ENCODE peak calls at places on chromosomes 12 and 14, in ten cellular contexts. L, Y, M, T, C, I, A, U, S and O are unnamed samples.
A peak's percentile ranks its signal among the peaks of the same experiment; 100 is the strongest.

GRCh38 chr12:58639323-58639934 is 280.9 kb downstream of the LRIG3 start:
- DNase-seq in I (no peak), U (peak; percentile 5), Y (no peak), L (no peak), M (no peak), S (no peak), A (no peak), T (no peak), C (no peak), O (no peak)

GRCh38 chr12:121033625-121034349 is 5.3 kb downstream of the OASL start:
- DNase-seq in M (peak; percentile 51), S (no peak), A (no peak), I (no peak), Y (no peak), U (peak; percentile 40), T (no peak), L (no peak), C (no peak), O (no peak)

GRCh38 chr14:52026921-52027320 is 37.6 kb downstream of the RTRAF start:
- DNase-seq in T (no peak), U (no peak), Y (no peak), S (no peak), I (no peak), A (no peak), M (no peak), L (no peak), C (no peak), O (no peak)

GRCh38 chr14:21711360-21711961 is 37.8 kb upstream of the OR4E1 start:
- DNase-seq in L (no peak), U (peak; percentile 73), C (no peak), M (peak; percentile 8), A (peak; percentile 68), Y (no peak), S (peak; percentile 66), I (no peak), T (peak; percentile 35), O (peak; percentile 14)

GRCh38 chr12:132286912-132287311 is 42.5 kb downstream of the GALNT9 start:
- DNase-seq in C (no peak), L (no peak), S (peak; percentile 39), Y (peak; percentile 32), M (no peak), T (no peak), I (no peak), U (peak; percentile 35), A (no peak), O (no peak)

GRCh38 chr12:59403259-59403932 is 192.4 kb upstream of the SLC16A7 start:
- DNase-seq in M (peak; percentile 11), I (no peak), Y (no peak), U (peak; percentile 80), T (peak; percentile 51), S (peak; percentile 44), L (peak; percentile 35), C (no peak), A (peak; percentile 81), O (peak; percentile 50)

GRCh38 chr12:124835652-124836410 is 27.8 kb downstream of the SCARB1 start:
- DNase-seq in L (no peak), U (no peak), C (no peak), Y (no peak), T (no peak), A (no peak), S (no peak), M (no peak), I (no peak), O (no peak)

GRCh38 chr14:102971314-102971713 is 48.9 kb downstream of the AMN start:
- DNase-seq in A (no peak), S (no peak), L (no peak), Y (peak; percentile 17), T (no peak), U (no peak), M (no peak), I (no peak), C (no peak), O (no peak)

GRCh38 chr14:106039400-106039799 is 513.0 kb downstream of the TMEM121 start:
- DNase-seq in U (no peak), L (no peak), I (no peak), C (no peak), Y (no peak), A (peak; percentile 1), T (no peak), S (no peak), M (peak; percentile 48), O (peak; percentile 52)

GRCh38 chr14:106044515-106044914 is 518.1 kb downstream of the TMEM121 start:
- DNase-seq in Y (no peak), T (no peak), I (no peak), U (no peak), L (no peak), C (no peak), A (no peak), M (no peak), S (no peak), O (no peak)

DNA sequence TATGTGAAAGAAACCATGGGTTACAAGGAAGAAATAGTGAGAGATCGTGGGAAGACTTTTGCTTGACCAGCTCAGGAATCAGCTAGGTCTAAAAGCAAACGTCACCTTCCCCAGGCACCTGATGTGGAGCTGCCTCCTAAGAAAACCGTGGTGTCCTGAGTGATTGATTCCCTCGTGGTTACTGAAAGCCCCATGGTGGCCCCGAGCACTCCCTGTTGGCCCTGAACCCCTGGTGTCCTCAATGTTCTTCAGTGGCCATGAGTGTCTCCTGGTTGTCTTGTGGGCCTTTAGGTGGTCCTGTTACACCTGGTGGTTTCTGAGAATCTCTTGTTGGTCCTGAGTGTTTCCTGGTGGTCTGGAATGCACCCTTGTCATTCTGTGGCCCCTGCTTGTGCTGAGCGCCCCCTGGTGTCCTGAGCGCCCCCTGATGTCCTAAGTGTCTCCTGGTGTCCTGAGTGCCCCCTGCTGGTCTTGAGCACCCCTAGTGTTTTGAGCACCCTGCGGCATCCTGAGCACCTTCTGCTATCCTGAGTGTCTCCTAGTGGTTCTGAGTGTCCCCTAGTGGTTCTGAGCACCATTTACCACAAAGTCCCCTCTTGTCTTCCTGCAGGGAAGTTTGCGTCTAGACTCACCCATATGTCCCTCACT is 518.7 kb downstream of the TMEM121 start:
- DNase-seq in L (no peak), T (no peak), U (peak; percentile 15), S (peak; percentile 83), Y (peak; percentile 85), A (peak; percentile 8), I (no peak), C (no peak), M (peak; percentile 64), O (peak; percentile 88)
- TF ChIP-seq CTCF in L (no peak), T (no peak), U (peak; percentile 14), S (peak; percentile 84), Y (peak; percentile 55), A (peak; percentile 33), I (no peak), C (no peak), M (peak; percentile 79), O (peak; percentile 98)

DNA sequence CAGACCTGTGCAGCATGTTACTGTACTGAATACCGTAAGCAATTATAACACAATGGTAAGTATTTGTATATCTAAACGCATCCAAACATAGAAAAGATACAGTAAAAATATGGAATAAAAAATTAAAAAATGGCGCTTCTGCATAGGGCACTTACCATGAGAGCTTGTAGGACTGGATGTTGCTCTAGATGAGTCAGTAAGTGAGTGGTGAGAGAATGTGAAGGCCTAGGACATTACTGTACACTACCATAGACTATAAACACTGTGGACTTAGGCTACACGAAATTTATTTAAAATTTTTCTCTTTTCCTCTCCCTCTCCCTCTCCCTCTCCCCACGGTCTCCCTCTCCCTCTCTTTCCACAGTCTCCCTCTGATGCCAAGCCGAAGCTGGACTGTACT is 194.5 kb upstream of the CDKN3 start:
- DNase-seq in L (no peak), A (no peak), S (no peak), I (no peak), C (no peak), U (peak; percentile 21), Y (no peak), M (no peak), T (no peak), O (no peak)
- TF ChIP-seq CTCF in L (no peak), A (no peak), S (no peak), I (no peak), C (no peak), U (no peak), Y (no peak), M (no peak), T (no peak), O (no peak)

DNA sequence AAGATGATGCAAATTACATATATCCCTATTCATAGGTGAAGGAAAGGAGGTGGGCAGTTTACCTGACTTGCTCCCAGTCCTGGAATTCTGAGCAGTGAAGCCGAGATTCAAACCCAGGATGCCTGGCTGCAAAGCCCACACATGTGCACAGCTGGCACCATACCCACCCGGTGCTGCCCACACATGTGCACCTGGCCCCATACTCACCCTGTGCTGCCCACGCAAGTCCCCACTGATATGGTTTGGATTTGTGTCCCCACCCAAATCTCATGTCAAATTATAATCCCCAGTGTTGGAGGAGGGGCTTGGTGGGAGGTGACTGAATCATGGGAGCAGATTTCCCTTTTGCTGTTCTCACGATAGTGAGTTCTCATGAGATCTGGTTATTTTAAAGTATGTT is 179.2 kb upstream of the C14orf180 start:
- DNase-seq in Y (no peak), T (no peak), S (no peak), C (no peak), I (no peak), U (no peak), L (no peak), M (no peak), A (no peak), O (no peak)
- TF ChIP-seq CTCF in Y (no peak), T (no peak), S (no peak), C (no peak), I (no peak), U (no peak), L (no peak), M (no peak), A (no peak), O (no peak)

GRCh38 chr12:565589-566105 is 97.6 kb downstream of the NINJ2 start:
- DNase-seq in U (no peak), C (no peak), L (no peak), Y (no peak), S (no peak), M (no peak), I (no peak), A (no peak), T (no peak), O (no peak)

GRCh38 chr12:563250-563781 is 99.9 kb downstream of the NINJ2 start:
- DNase-seq in A (no peak), T (no peak), L (no peak), I (no peak), S (no peak), C (no peak), M (peak; percentile 32), Y (peak; percentile 80), U (no peak), O (no peak)

GRCh38 chr12:562634-563033 is 100.6 kb downstream of the NINJ2 start:
- DNase-seq in T (no peak), Y (peak; percentile 78), M (no peak), L (no peak), A (no peak), I (no peak), S (no peak), U (no peak), C (no peak), O (no peak)

GRCh38 chr12:563899-564298 is 99.3 kb downstream of the NINJ2 start:
- DNase-seq in A (no peak), S (no peak), C (no peak), M (no peak), U (no peak), L (no peak), Y (no peak), I (no peak), T (no peak), O (no peak)

DNA sequence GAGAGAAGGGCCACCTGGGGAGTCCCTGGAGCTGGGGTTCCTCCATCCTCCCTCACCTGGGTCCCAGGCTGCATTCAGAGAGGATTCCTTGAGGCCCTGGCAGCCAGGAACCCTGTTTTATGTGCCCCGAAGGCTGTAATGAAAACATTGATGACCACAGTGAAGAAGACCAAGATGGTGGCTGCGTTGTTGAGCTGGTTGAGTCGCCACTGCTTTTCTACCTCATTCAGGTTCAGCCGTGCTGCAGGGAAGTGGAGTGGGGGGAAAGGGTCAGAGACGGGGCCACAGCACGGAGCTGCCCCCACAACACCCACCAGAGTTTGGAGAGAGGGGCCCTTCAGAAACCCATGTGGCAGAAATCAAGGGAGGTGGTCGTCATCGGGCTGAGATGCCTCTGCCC is 98.1 kb downstream of the NINJ2 start:
- DNase-seq in U (no peak), Y (no peak), M (no peak), T (no peak), I (no peak), C (no peak), S (no peak), L (no peak), A (no peak), O (no peak)
- TF ChIP-seq CTCF in U (no peak), Y (no peak), M (no peak), T (no peak), I (no peak), C (no peak), S (no peak), L (no peak), A (no peak), O (no peak)